ENCODE peak calls at places on chromosomes 4 and X, in five cellular contexts. D is endothelial cell of umbilical vein, B is cardiac fibroblast, G is glutamatergic neuron, J is mesothelial cell of epicardium. T is an unnamed sample.

GRCh38 chr4:98516042-98516440 is 142.4 kb downstream of the TSPAN5 start:
- DNase-seq in D (peak), B (peak), G (no peak), J (no peak), T (peak)

GRCh38 chr4:59540311-59540710 is 1659.8 kb upstream of the ADGRL3 start:
- DNase-seq in D (no peak), B (no peak), G (no peak), J (no peak), T (no peak)

GRCh38 chrX:71492086-71493065 is 40.5 kb upstream of the OGT start:
- DNase-seq in D (peak), B (no peak), G (peak), J (no peak), T (no peak)

GRCh38 chr4:139815646-139816601 is 150.3 kb downstream of the MGST2 start:
- DNase-seq in D (peak), B (peak), G (peak), J (no peak), T (peak)

GRCh38 chr4:38620527-38620926 is 43.5 kb upstream of the KLF3 start:
- DNase-seq in D (no peak), B (no peak), G (no peak), J (no peak), T (no peak)

GRCh38 chr4:73705056-73705432 is 35.3 kb upstream of the CXCL8 start:
- DNase-seq in D (peak), B (peak), G (no peak), J (no peak), T (peak)

GRCh38 chrX:33065415-33065814 is 145.9 kb downstream of the DMD start:
- DNase-seq in D (no peak), B (no peak), G (no peak), J (no peak), T (no peak)

GRCh38 chr4:52932586-52933482 is 70.7 kb downstream of the RASL11B start:
- DNase-seq in D (peak), B (peak), G (no peak), J (no peak), T (peak)

GRCh38 chrX:24090300-24091200 is 35.8 kb downstream of the EIF2S3 start:
- DNase-seq in D (no peak), B (no peak), G (no peak), J (no peak), T (no peak)

GRCh38 chr4:117664706-117665444 is 369.4 kb upstream of the NDST3 start:
- DNase-seq in D (no peak), B (no peak), G (no peak), J (no peak), T (no peak)

GRCh38 chrX:8731579-8732395 is at the start of gene ANOS1:
- DNase-seq in D (peak), B (no peak), G (peak), J (peak), T (no peak)

GRCh38 chr4:128241425-128241913 is 46.1 kb downstream of the PGRMC2 start:
- DNase-seq in D (no peak), B (peak), G (no peak), J (no peak), T (peak)

GRCh38 chrX:113470166-113470565 is 629.5 kb upstream of the AMOT start:
- DNase-seq in D (no peak), B (no peak), G (no peak), J (no peak), T (no peak)

GRCh38 chrX:109830704-109831206 is 97.7 kb upstream of the ACSL4 start:
- DNase-seq in D (peak), B (peak), G (no peak), J (no peak), T (no peak)

GRCh38 chr4:73311428-73311827 is 52.8 kb upstream of the ANKRD17 start:
- DNase-seq in D (peak), B (peak), G (no peak), J (no peak), T (peak)

GRCh38 chr4:189800545-189801088 is 140.1 kb upstream of the FRG1 start:
- DNase-seq in D (no peak), B (no peak), G (no peak), J (no peak), T (no peak)

GRCh38 chr4:2954358-2955185 is 8.6 kb downstream of the NOP14 start:
- DNase-seq in D (no peak), B (no peak), G (no peak), J (no peak), T (no peak)
- TF ChIP-seq CTCF in D (no peak), B (no peak), G (peak), J (no peak), T (no peak)

GRCh38 chr4:149371021-149371420 is 444.6 kb downstream of the IQCM start:
- DNase-seq in D (peak), B (peak), G (no peak), J (no peak), T (peak)
- TF ChIP-seq CTCF in D (no peak), B (peak), G (peak), J (peak), T (peak)

DNA sequence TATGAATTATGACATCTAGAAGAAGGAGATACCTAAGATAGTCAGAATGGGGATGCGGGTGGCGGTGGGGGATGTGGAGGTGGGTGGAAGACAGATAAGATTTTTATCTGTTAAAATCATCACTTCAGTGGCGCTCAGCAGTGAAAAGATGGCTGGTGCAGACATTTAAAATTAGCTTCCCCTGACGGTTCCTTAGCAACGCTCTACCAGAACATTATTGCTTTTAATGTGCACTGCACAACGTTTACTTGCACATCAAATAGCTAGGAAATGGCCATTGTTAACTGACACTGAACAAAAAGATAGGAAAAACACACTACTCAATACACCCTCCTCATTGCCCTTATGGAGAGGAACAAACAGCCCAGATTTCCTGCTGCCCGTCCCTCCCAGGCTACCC is 61.0 kb upstream of the FTHL17 start:
- DNase-seq in D (no peak), B (no peak), G (no peak), J (no peak), T (no peak)
- TF ChIP-seq CTCF in D (no peak), B (no peak), G (no peak), J (no peak), T (no peak)

GRCh38 chr4:3836802-3837601 is 70.8 kb downstream of the ADRA2C start:
- DNase-seq in D (no peak), B (no peak), G (peak), J (no peak), T (no peak)
- TF ChIP-seq CTCF in D (no peak), B (no peak), G (no peak), J (no peak), T (no peak)

T was measured in HFFc6.